ENCODE peak calls at places on chromosomes 2 and 18, in five cellular contexts. U is stimulated activated effector memory CD8-positive, alpha-beta T cell treated with anti-CD3 and anti-CD28 coated beads, Interleukin-12 subunit alpha, Interleukin-12 subunit beta, amount 100 ng/mL, for 72 hours; P is NCI-H187; I is NCI-H774; W is RPMI8226. E is an unnamed sample.

GRCh38 chr18:50836521-50836957 is 16.7 kb upstream of the MRO start:
- DNase-seq in U (no peak), I (peak; percentile 5), W (peak; percentile 70), P (no peak), E (no peak)

GRCh38 chr2:139427164-139427563 is 647.0 kb upstream of the NXPH2 start:
- DNase-seq in U (no peak), I (no peak), P (no peak), W (no peak), E (no peak)

GRCh38 chr2:77018219-77018618 is 504.0 kb downstream of the LRRTM4 start:
- DNase-seq in I (no peak), U (no peak), W (no peak), P (no peak), E (peak; percentile 46)

GRCh38 chr2:71254078-71254477 is 27.2 kb upstream of the PAIP2B start:
- DNase-seq in W (no peak), I (no peak), U (no peak), P (no peak), E (no peak)

GRCh38 chr2:59449264-59449663 is 1104.2 kb downstream of the BCL11A start:
- DNase-seq in W (no peak), U (no peak), P (no peak), I (no peak), E (no peak)

GRCh38 chr2:26049641-26050040 is 15.8 kb downstream of the RAB10 start:
- DNase-seq in I (no peak), P (no peak), W (no peak), U (no peak), E (no peak)

GRCh38 chr2:30491225-30491624 is 44.2 kb downstream of the LCLAT1 start:
- DNase-seq in I (no peak), U (no peak), W (no peak), P (no peak), E (no peak)

GRCh38 chr18:43525149-43525548 is 247.9 kb upstream of the SYT4 start:
- DNase-seq in W (no peak), I (no peak), U (no peak), P (no peak), E (peak; percentile 1)

GRCh38 chr2:219506153-219506801 is 7.6 kb downstream of the GMPPA start:
- DNase-seq in U (no peak), P (no peak), W (no peak), I (no peak), E (no peak)

GRCh38 chr2:23563673-23564617 is 179.0 kb downstream of the KLHL29 start:
- DNase-seq in P (no peak), U (no peak), I (no peak), W (no peak), E (peak; percentile 79)

GRCh38 chr18:77054288-77054605 is 78.3 kb downstream of the MBP start:
- DNase-seq in P (no peak), W (no peak), I (no peak), U (no peak), E (no peak)

GRCh38 chr2:181471783-181472182 is 14.6 kb downstream of the ITGA4 start:
- DNase-seq in W (no peak), I (no peak), P (no peak), U (no peak), E (no peak)

GRCh38 chr2:237137626-237138323 is 52.1 kb downstream of the COPS8 start:
- DNase-seq in W (no peak), P (no peak), I (no peak), U (peak; percentile 20), E (no peak)

GRCh38 chr2:160105366-160105765 is 43.0 kb upstream of the PLA2R1 start:
- DNase-seq in U (no peak), P (no peak), W (no peak), I (no peak), E (no peak)

GRCh38 chr2:218822622-218823021 is 9.0 kb downstream of the PRKAG3 start:
- DNase-seq in W (no peak), U (no peak), P (no peak), I (no peak), E (no peak)

GRCh38 chr2:189533274-189534035 is 47.1 kb downstream of the SLC40A1 start:
- DNase-seq in W (peak; percentile 46), P (no peak), I (no peak), U (no peak), E (no peak)

GRCh38 chr2:23698733-23699391 is 228.1 kb downstream of the ATAD2B start:
- DNase-seq in W (no peak), I (no peak), U (no peak), P (no peak), E (no peak)

GRCh38 chr2:108271691-108272253 is 16.9 kb upstream of the SULT1C2 start:
- DNase-seq in W (peak; percentile 45), I (no peak), P (no peak), U (no peak), E (no peak)

GRCh38 chr2:58680938-58681337 is 439.8 kb upstream of the FANCL start:
- DNase-seq in W (no peak), U (no peak), I (no peak), P (no peak), E (no peak)

GRCh38 chr2:176710657-176711197 is 441.5 kb downstream of the MTX2 start:
- DNase-seq in U (no peak), W (no peak), P (no peak), I (no peak), E (no peak)

GRCh38 chr2:190443055-190443454 is 34.9 kb downstream of the MFSD6 start:
- DNase-seq in P (no peak), W (no peak), U (no peak), I (no peak), E (no peak)

GRCh38 chr2:221741496-221742211 is 169.6 kb upstream of the EPHA4 start:
- DNase-seq in W (no peak), I (no peak), P (no peak), U (no peak), E (no peak)

GRCh38 chr2:238114331-238114841 is 14.2 kb downstream of the ESPNL start:
- DNase-seq in W (no peak), I (no peak), P (no peak), U (no peak), E (no peak)

E was measured in NCI-H345.